ENCODE peak calls at places on chromosomes 12 and 14, in four cellular contexts. M is left ventricle myocardium inferior, J is AG10803, Y is thoracic aorta. C is an unnamed sample.

GRCh38 chr12:107225626-107226025 is 132.3 kb upstream of the CRY1 start:
- DNase-seq in J (peak; percentile 40), M (no peak), Y (no peak), C (no peak)

GRCh38 chr12:104612381-104612780 is 155.6 kb downstream of the CHST11 start:
- DNase-seq in M (no peak), Y (no peak), J (no peak), C (no peak)

GRCh38 chr14:88831285-88831684 is 6.8 kb downstream of the TTC8 start:
- DNase-seq in M (no peak), J (peak; percentile 89), Y (peak; percentile 19), C (no peak)

GRCh38 chr14:57578427-57579220 is 85.0 kb upstream of the CCDC198 start:
- DNase-seq in M (no peak), Y (no peak), J (no peak), C (no peak)

GRCh38 chr14:26995301-26995700 is 397.5 kb upstream of the NOVA1 start:
- DNase-seq in M (no peak), Y (no peak), J (no peak), C (no peak)

GRCh38 chr14:89214221-89214965 is 202.6 kb downstream of the FOXN3 start:
- DNase-seq in M (peak; percentile 73), J (peak; percentile 31), Y (peak; percentile 73), C (no peak)

GRCh38 chr12:130764475-130765185 is 48.5 kb upstream of the RIMBP2 start:
- DNase-seq in Y (no peak), M (no peak), J (peak; percentile 17), C (peak; percentile 55)

GRCh38 chr14:52067873-52068740 is 752 bp downstream of the NID2 start:
- DNase-seq in J (no peak), Y (no peak), M (peak; percentile 44), C (peak; percentile 56)

DNA sequence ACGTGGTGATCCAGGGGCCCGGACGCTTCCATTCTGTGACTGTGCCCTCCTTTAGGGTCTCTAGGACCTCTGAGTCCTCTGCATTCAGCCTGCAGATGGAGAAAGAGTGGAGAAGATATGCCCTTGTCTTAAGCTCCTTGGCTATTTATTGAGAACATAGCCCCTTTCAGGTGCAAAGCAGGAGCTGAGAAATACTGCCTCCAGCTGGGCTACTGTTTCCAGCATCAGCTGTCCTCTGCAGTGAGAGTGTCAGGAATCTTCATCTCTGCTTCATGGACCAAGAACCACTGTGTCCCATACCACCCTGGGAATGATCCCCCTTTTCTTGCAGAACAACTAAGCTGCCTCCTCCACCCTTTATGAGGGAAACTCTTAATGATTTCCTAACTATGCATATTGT is 47.8 kb upstream of the CEP83 start:
- DNase-seq in Y (no peak), J (no peak), M (no peak), C (no peak)
- TF ChIP-seq CTCF in Y (no peak), J (no peak), M (no peak), C (no peak)

DNA sequence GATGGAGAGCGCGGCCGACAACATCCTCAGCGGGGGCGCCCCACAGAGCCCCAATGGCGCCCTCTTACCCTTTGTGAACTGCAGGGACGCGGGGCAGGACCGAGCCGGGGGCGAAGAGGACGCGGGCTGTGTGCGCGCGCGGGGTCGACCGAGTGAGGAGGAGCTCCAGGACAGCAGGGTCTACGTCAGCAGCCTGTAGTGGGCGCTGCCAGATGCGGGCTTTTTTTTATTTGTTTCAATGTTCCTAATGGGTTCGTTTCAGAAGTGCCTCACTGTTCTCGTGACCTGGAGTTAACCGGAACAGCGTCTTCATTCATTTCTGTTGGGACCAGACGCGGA is 103.8 kb upstream of the FKBP4 start:
- DNase-seq in J (no peak), M (no peak), Y (no peak), C (peak; percentile 73)
- TF ChIP-seq CTCF in J (no peak), M (no peak), Y (no peak), C (peak; percentile 48)

GRCh38 chr14:59332727-59333126 is 132.5 kb downstream of the GPR135 start:
- DNase-seq in M (no peak), Y (no peak), J (peak; percentile 89), C (no peak)

GRCh38 chr14:59328410-59328809 is 136.8 kb downstream of the GPR135 start:
- DNase-seq in J (no peak), Y (no peak), M (no peak), C (no peak)

GRCh38 chr14:59333235-59333634 is 131.9 kb downstream of the GPR135 start:
- DNase-seq in Y (no peak), J (no peak), M (no peak), C (no peak)

GRCh38 chr14:59331217-59331616 is 134.0 kb downstream of the GPR135 start:
- DNase-seq in M (no peak), Y (no peak), J (no peak), C (no peak)

GRCh38 chr14:59330455-59330854 is 134.7 kb downstream of the GPR135 start:
- DNase-seq in J (no peak), Y (no peak), M (no peak), C (no peak)
- TF ChIP-seq CTCF in J (no peak), Y (no peak), M (peak; percentile 39), C (no peak)

DNA sequence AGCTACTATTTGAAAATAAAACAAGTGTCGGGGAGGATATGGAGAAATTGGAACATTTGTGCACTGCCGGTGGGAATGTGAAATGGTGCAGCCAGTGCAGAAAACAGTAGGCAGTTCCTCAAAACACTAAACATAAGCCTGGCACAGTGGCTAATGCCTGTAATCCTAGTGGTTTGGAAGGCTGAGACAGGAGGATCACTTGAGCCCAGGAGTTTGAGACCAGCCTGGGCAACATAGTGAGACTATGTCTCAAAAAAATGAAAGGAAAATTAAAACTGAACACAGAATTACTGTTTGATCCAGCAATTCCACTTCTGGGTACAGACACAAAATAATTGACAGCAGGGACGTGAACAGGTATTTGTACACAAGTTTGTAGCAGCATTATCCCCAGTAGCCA is 12.6 kb downstream of the SIVA1 start:
- DNase-seq in M (no peak), J (no peak), Y (no peak), C (no peak)
- TF ChIP-seq CTCF in M (no peak), J (no peak), Y (no peak), C (no peak)

DNA sequence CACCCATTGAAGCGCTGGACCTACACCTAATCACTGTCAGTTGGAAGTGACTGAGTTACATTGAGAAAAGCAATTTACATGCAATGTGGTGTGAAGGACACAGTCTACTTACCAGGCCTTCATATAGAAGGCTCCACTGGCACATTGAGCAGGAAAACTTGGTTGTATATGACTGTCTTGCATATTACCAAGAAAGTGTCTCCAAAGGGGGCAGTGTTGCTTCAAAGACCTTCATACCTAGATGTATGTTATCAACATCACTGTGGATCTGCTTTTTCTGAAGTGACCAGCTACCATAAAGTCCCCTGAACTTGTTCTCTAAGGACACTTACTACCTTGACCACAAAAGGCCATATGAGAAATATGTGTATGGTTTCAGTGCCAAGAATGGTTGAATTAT is 64.1 kb downstream of the NELL2 start:
- DNase-seq in M (no peak), Y (no peak), J (no peak), C (no peak)
- TF ChIP-seq CTCF in M (no peak), Y (no peak), J (no peak), C (no peak)